ENCODE peak calls at places on chromosomes 11 and 22, in eight cellular contexts. One of them, this sample, is unnamed.

GRCh38 chr11:21948876-21949275 is 244.0 kb upstream of the ANO5 start:
- DNase-seq in stimulated activated CD4-positive, alpha-beta T cell treated with anti-CD3 and anti-CD28 coated beads, Interleukin-2, amount 100 ng/mL, for 24 hours: no peak
- DNase-seq in cardiac muscle cell: no peak
- DNase-seq in astrocyte: no peak
- DNase-seq in RWPE1: no peak
- DNase-seq in HFF-Myc: no peak
- DNase-seq in activated CD8-positive, alpha-beta T cell treated with anti-CD3 and anti-CD28 coated beads for 36 hours: no peak
- DNase-seq in H4: no peak
- DNase-seq in this sample: no peak

GRCh38 chr22:21866821-21867527 is 471 bp downstream of the MAPK1 start:
- DNase-seq in HFF-Myc: no peak
- DNase-seq in RWPE1: no peak
- DNase-seq in activated CD8-positive, alpha-beta T cell treated with anti-CD3 and anti-CD28 coated beads for 36 hours: peak
- DNase-seq in cardiac muscle cell: peak
- DNase-seq in stimulated activated CD4-positive, alpha-beta T cell treated with anti-CD3 and anti-CD28 coated beads, Interleukin-2, amount 100 ng/mL, for 24 hours: peak
- DNase-seq in astrocyte: no peak
- DNase-seq in H4: no peak
- DNase-seq in this sample: no peak

GRCh38 chr11:45319077-45319476 is 32.9 kb upstream of the SYT13 start:
- DNase-seq in HFF-Myc: no peak
- DNase-seq in stimulated activated CD4-positive, alpha-beta T cell treated with anti-CD3 and anti-CD28 coated beads, Interleukin-2, amount 100 ng/mL, for 24 hours: no peak
- DNase-seq in astrocyte: no peak
- DNase-seq in activated CD8-positive, alpha-beta T cell treated with anti-CD3 and anti-CD28 coated beads for 36 hours: peak
- DNase-seq in H4: no peak
- DNase-seq in cardiac muscle cell: no peak
- DNase-seq in RWPE1: no peak
- DNase-seq in this sample: no peak

GRCh38 chr22:22692707-22693530 is 48.5 kb downstream of the GGTLC2 start:
- DNase-seq in activated CD8-positive, alpha-beta T cell treated with anti-CD3 and anti-CD28 coated beads for 36 hours: peak
- DNase-seq in HFF-Myc: no peak
- DNase-seq in stimulated activated CD4-positive, alpha-beta T cell treated with anti-CD3 and anti-CD28 coated beads, Interleukin-2, amount 100 ng/mL, for 24 hours: peak
- DNase-seq in astrocyte: peak
- DNase-seq in H4: no peak
- DNase-seq in cardiac muscle cell: no peak
- DNase-seq in RWPE1: peak
- DNase-seq in this sample: no peak

GRCh38 chr11:125257185-125257584 is 92.6 kb downstream of the PKNOX2 start:
- DNase-seq in RWPE1: no peak
- DNase-seq in activated CD8-positive, alpha-beta T cell treated with anti-CD3 and anti-CD28 coated beads for 36 hours: no peak
- DNase-seq in stimulated activated CD4-positive, alpha-beta T cell treated with anti-CD3 and anti-CD28 coated beads, Interleukin-2, amount 100 ng/mL, for 24 hours: no peak
- DNase-seq in H4: no peak
- DNase-seq in HFF-Myc: no peak
- DNase-seq in astrocyte: no peak
- DNase-seq in cardiac muscle cell: no peak
- DNase-seq in this sample: no peak

GRCh38 chr22:33897621-33897910 is 22.7 kb downstream of the LARGE1 start:
- DNase-seq in activated CD8-positive, alpha-beta T cell treated with anti-CD3 and anti-CD28 coated beads for 36 hours: no peak
- DNase-seq in HFF-Myc: no peak
- DNase-seq in RWPE1: no peak
- DNase-seq in cardiac muscle cell: no peak
- DNase-seq in H4: no peak
- DNase-seq in stimulated activated CD4-positive, alpha-beta T cell treated with anti-CD3 and anti-CD28 coated beads, Interleukin-2, amount 100 ng/mL, for 24 hours: no peak
- DNase-seq in astrocyte: no peak
- DNase-seq in this sample: no peak

GRCh38 chr11:72375241-72375640 is 59.1 kb downstream of the CLPB start:
- DNase-seq in cardiac muscle cell: no peak
- DNase-seq in H4: no peak
- DNase-seq in stimulated activated CD4-positive, alpha-beta T cell treated with anti-CD3 and anti-CD28 coated beads, Interleukin-2, amount 100 ng/mL, for 24 hours: no peak
- DNase-seq in HFF-Myc: no peak
- DNase-seq in activated CD8-positive, alpha-beta T cell treated with anti-CD3 and anti-CD28 coated beads for 36 hours: no peak
- DNase-seq in RWPE1: no peak
- DNase-seq in astrocyte: no peak
- DNase-seq in this sample: no peak

GRCh38 chr11:130782361-130783221 is 133.7 kb downstream of the SNX19 start:
- DNase-seq in RWPE1: peak
- DNase-seq in activated CD8-positive, alpha-beta T cell treated with anti-CD3 and anti-CD28 coated beads for 36 hours: no peak
- DNase-seq in stimulated activated CD4-positive, alpha-beta T cell treated with anti-CD3 and anti-CD28 coated beads, Interleukin-2, amount 100 ng/mL, for 24 hours: no peak
- DNase-seq in cardiac muscle cell: no peak
- DNase-seq in H4: no peak
- DNase-seq in astrocyte: peak
- DNase-seq in HFF-Myc: no peak
- DNase-seq in this sample: no peak

GRCh38 chr11:120514541-120515121 is 3.1 kb downstream of the GRIK4 start:
- DNase-seq in HFF-Myc: no peak
- DNase-seq in RWPE1: no peak
- DNase-seq in stimulated activated CD4-positive, alpha-beta T cell treated with anti-CD3 and anti-CD28 coated beads, Interleukin-2, amount 100 ng/mL, for 24 hours: no peak
- DNase-seq in activated CD8-positive, alpha-beta T cell treated with anti-CD3 and anti-CD28 coated beads for 36 hours: no peak
- DNase-seq in astrocyte: no peak
- DNase-seq in H4: no peak
- DNase-seq in cardiac muscle cell: no peak
- DNase-seq in this sample: no peak

GRCh38 chr11:12441081-12441801 is 63.9 kb downstream of the PARVA start:
- DNase-seq in RWPE1: peak
- DNase-seq in stimulated activated CD4-positive, alpha-beta T cell treated with anti-CD3 and anti-CD28 coated beads, Interleukin-2, amount 100 ng/mL, for 24 hours: no peak
- DNase-seq in astrocyte: peak
- DNase-seq in HFF-Myc: no peak
- DNase-seq in activated CD8-positive, alpha-beta T cell treated with anti-CD3 and anti-CD28 coated beads for 36 hours: no peak
- DNase-seq in cardiac muscle cell: no peak
- DNase-seq in H4: no peak
- DNase-seq in this sample: no peak

This sample was measured in AG09319.